ENCODE peak calls at places on chromosomes 1 and 21, in four cellular contexts. Y is K562, C is HepG2, K is Panc1. O is an unnamed sample.
A peak's percentile ranks its signal among the peaks of the same experiment; 100 is the strongest.

GRCh38 chr1:52602328-52603300 is at the start of gene GPX7:
- DNase-seq in Y (no peak), C (no peak), K (no peak), O (no peak)

GRCh38 chr1:32998997-32999396 is 34.4 kb upstream of the RNF19B start:
- DNase-seq in Y (no peak), C (no peak), K (no peak), O (no peak)

GRCh38 chr1:33709780-33710713 is 153.8 kb upstream of the HMGB4 start:
- DNase-seq in Y (no peak), C (no peak), K (no peak), O (no peak)

GRCh38 chr1:234607091-234608025 is 2.6 kb downstream of the IRF2BP2 start:
- DNase-seq in Y (peak; percentile 46), C (peak; percentile 64), K (no peak), O (no peak)

GRCh38 chr1:184035719-184036516 is 1.6 kb downstream of the COLGALT2 start:
- DNase-seq in Y (peak; percentile 41), C (peak; percentile 64), K (no peak), O (no peak)

GRCh38 chr1:104648269-104648691 is 898.6 kb downstream of the AMY1C start:
- DNase-seq in Y (no peak), C (peak; percentile 38), K (peak; percentile 0), O (no peak)

GRCh38 chr21:35178098-35178497 is 129.0 kb upstream of the RUNX1 start:
- DNase-seq in Y (no peak), C (no peak), K (no peak), O (no peak)

GRCh38 chr1:65509912-65510680 is 89.6 kb downstream of the LEPR start:
- DNase-seq in Y (no peak), C (no peak), K (no peak), O (no peak)

GRCh38 chr1:232793944-232794343 is 11.3 kb upstream of the MAP10 start:
- DNase-seq in Y (no peak), C (no peak), K (peak; percentile 56), O (peak; percentile 2)

GRCh38 chr1:230754831-230755230 is 7.6 kb downstream of the CAPN9 start:
- DNase-seq in Y (no peak), C (no peak), K (no peak), O (no peak)

GRCh38 chr1:17852383-17852782 is 97.2 kb downstream of the ACTL8 start:
- DNase-seq in Y (no peak), C (no peak), K (no peak), O (no peak)

GRCh38 chr1:22555386-22555656 is 8.0 kb upstream of the EPHA8 start:
- DNase-seq in Y (no peak), C (no peak), K (no peak), O (no peak)

GRCh38 chr1:189908113-189908512 is 569.6 kb downstream of the BRINP3 start:
- DNase-seq in Y (no peak), C (no peak), K (no peak), O (no peak)

GRCh38 chr1:241097479-241097878 is 259.5 kb downstream of the RGS7 start:
- DNase-seq in Y (no peak), C (no peak), K (no peak), O (no peak)

GRCh38 chr1:31581821-31582810 is 5.8 kb downstream of the TINAGL1 start:
- DNase-seq in Y (peak; percentile 10), C (no peak), K (no peak), O (no peak)

GRCh38 chr1:7317888-7318287 is 453.2 kb upstream of the VAMP3 start:
- DNase-seq in Y (no peak), C (no peak), K (no peak), O (no peak)

GRCh38 chr1:70864302-70864701 is 183.3 kb downstream of the PTGER3 start:
- DNase-seq in Y (no peak), C (no peak), K (no peak), O (no peak)

GRCh38 chr1:228014235-228014930 is 7.6 kb downstream of the WNT3A start:
- DNase-seq in Y (peak; percentile 48), C (no peak), K (no peak), O (no peak)

GRCh38 chr1:18908911-18909771 is 6.8 kb upstream of the ALDH4A1 start:
- DNase-seq in Y (peak; percentile 87), C (no peak), K (no peak), O (no peak)

GRCh38 chr1:18912550-18912949 is 10.2 kb upstream of the ALDH4A1 start:
- DNase-seq in Y (no peak), C (no peak), K (no peak), O (no peak)

GRCh38 chr1:18915341-18915740 is 13.0 kb upstream of the ALDH4A1 start:
- DNase-seq in Y (no peak), C (no peak), K (no peak), O (no peak)

GRCh38 chr1:18917071-18917799 is 14.9 kb upstream of the ALDH4A1 start:
- DNase-seq in Y (no peak), C (no peak), K (no peak), O (no peak)

DNA sequence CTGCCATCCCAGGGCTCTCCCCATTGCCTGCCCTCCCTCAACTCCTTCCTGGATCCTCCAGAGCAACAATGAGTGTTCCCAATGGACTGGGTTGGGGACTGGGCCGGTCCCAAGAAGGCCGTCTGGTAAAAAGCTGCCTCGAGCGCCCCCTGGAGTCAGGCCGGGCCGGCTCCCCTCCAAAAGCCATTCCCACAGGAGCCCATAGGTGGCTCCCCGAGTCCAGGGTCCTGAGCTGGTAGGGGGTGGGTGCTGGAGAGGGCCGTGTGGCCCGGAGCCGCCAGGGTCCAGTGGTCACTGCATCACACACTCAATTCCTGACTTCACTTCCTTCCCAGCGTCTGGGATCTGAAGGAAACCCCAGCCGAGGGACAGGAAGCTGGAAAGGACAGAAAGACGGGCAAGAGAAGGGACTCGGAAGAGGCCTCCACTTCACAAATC is 10.7 kb upstream of the ALDH4A1 start:
- DNase-seq in Y (peak; percentile 95), C (peak; percentile 66), K (no peak), O (peak; percentile 50)
- TF ChIP-seq POLR2AphosphoS5 in Y (no peak), C (no peak), K (no peak), O (no peak)

DNA sequence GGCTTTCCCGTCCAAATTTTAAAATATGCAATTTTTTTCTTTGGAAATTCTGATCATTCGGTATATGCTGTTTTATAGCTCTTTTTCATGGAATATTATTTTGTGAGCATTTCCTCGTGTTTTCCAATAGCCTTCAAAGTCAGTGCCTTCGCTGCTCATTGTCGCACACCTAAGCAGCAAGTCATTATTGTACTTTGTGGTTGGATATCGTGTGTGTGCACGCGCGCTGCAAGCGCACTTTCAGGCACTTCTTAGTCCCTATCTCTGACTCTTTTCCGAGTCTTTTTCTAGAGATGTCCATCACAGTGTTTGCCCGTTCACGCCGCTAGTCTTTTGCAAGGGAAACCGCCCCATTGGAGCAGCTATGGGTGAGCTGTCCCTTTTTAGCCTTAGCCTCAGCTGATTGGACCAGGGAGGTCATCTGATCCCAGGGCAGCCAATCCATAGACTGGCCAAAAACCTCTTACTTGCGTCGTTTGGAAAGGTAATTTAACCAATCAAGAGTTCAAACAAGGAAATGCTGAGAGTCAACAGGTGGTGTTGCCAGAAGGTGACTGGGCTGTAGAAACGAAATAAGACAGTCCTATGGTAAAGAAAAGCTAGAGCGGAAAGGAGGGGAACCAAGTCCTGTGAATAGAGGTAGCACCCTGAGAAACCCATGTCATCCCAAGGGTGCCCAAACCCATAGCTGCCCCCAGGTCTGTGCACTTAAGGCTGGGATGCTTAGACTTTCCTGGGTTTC is 710 bp upstream of the HYI start:
- DNase-seq in Y (peak; percentile 66), C (no peak), K (no peak), O (peak; percentile 56)
- TF ChIP-seq TCF7L2 in Y (no peak), C (no peak), K (no peak), O (no peak)

GRCh38 chr1:67332653-67333529 is 25.2 kb downstream of the IL12RB2 start:
- DNase-seq in Y (no peak), C (no peak), K (no peak), O (no peak)
- TF ChIP-seq POLR2AphosphoS5 in Y (no peak), C (no peak), K (no peak), O (no peak)

GRCh38 chr1:20153000-20153418 is 13.9 kb downstream of the PLA2G2F start:
- DNase-seq in Y (no peak), C (no peak), K (no peak), O (no peak)

GRCh38 chr1:20152599-20152930 is 13.4 kb downstream of the PLA2G2F start:
- DNase-seq in Y (no peak), C (no peak), K (no peak), O (no peak)

GRCh38 chr1:20150969-20151368 is 11.8 kb downstream of the PLA2G2F start:
- DNase-seq in Y (no peak), C (no peak), K (no peak), O (no peak)

GRCh38 chr1:20150326-20150705 is 11.2 kb downstream of the PLA2G2F start:
- DNase-seq in Y (no peak), C (no peak), K (no peak), O (no peak)

DNA sequence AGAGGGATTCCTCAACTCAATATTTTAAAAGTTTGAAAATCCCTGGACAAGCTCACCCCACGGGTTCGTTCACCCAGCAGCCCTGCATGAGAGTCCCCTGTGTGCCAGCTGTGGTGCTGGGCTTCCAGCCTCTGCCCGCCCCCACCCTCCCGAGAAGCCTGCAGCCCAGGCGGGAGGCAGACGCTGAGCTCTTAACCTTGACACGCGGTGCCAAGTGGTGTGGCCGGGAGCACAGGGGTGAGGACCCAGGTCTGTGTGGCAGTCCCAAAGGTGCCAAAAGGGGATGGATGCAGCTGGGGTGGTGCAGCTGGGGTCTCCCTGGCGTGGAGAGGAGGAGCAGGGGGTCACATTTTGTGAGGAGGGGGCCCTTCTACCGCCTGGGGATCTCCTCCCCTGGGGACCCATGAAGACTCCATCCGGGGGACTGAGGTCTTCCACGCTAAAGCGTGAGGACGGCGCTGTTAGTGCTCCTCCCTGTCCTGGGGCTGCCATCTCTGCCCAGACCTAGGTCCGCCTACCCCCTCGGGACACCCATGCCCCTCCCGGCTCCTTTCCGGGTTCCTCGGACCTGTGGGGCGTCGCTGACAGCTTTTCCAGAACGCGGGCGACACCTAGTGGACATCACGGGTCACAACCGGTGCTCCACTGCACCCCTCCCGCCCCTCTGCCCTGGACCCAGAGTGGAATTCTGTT is 12.9 kb downstream of the PLA2G2F start:
- DNase-seq in Y (peak; percentile 94), C (peak; percentile 60), K (peak; percentile 30), O (peak; percentile 26)
- TF ChIP-seq TCF7L2 in Y (no peak), C (no peak), K (no peak), O (no peak)

GRCh38 chr1:20682571-20683236 is 21.5 kb upstream of the DDOST start:
- DNase-seq in Y (no peak), C (no peak), K (no peak), O (no peak)

GRCh38 chr1:20685099-20685662 is 24.0 kb upstream of the DDOST start:
- DNase-seq in Y (no peak), C (no peak), K (no peak), O (no peak)

GRCh38 chr1:20684050-20684620 is 23.0 kb upstream of the DDOST start:
- DNase-seq in Y (no peak), C (no peak), K (no peak), O (no peak)

GRCh38 chr1:20684651-20685050 is 23.5 kb upstream of the DDOST start:
- DNase-seq in Y (no peak), C (no peak), K (no peak), O (no peak)

GRCh38 chr1:20683614-20684013 is 22.4 kb upstream of the DDOST start:
- DNase-seq in Y (no peak), C (no peak), K (no peak), O (no peak)
- TF ChIP-seq POLR2AphosphoS5 in Y (no peak), C (no peak), K (no peak), O (no peak)

GRCh38 chr1:156581661-156582387 is 2.3 kb downstream of the TTC24 start:
- DNase-seq in Y (no peak), C (no peak), K (no peak), O (no peak)
- TF ChIP-seq TCF7L2 in Y (no peak), C (no peak), K (no peak), O (no peak)

GRCh38 chr1:198700396-198700795 is 61.6 kb downstream of the PTPRC start:
- DNase-seq in Y (no peak), C (no peak), K (no peak), O (no peak)
- TF ChIP-seq POLR2AphosphoS5 in Y (no peak), C (no peak), K (no peak), O (no peak)